ENCODE peak calls at places on chromosomes 16 and 17, in seven cellular contexts. O is AG20443; Y is NCI-H345; L is ACHN; Q is stimulated activated naive B cell treated with anti-CD40 and anti-IgM and Interleukin-4, amounts not matched to agents 10 μg/mL and 1 μg/mL and 100 μg/mL, for 72 hours; F is skeletal muscle cell; I is lung. E is an unnamed sample.

GRCh38 chr17:40347319-40348135 is 17.0 kb downstream of the GJD3 start:
- DNase-seq in Y (no peak), F (no peak), I (no peak), Q (no peak), O (no peak), L (no peak), E (no peak)

GRCh38 chr17:64262422-64263260 is at the start of gene TEX2:
- DNase-seq in Y (peak), O (peak), F (no peak), I (peak), L (peak), Q (peak), E (no peak)

GRCh38 chr16:89261691-89262563 is 44.4 kb downstream of the ZNF778 start:
- DNase-seq in L (peak), F (no peak), I (no peak), Q (no peak), Y (no peak), O (no peak), E (peak)

GRCh38 chr17:77160877-77161530 is 20.2 kb downstream of the SEC14L1 start:
- DNase-seq in O (no peak), L (no peak), Q (no peak), Y (peak), F (no peak), I (no peak), E (no peak)

GRCh38 chr17:21345236-21345635 is 30.9 kb upstream of the KCNJ12 start:
- DNase-seq in Q (no peak), I (no peak), L (no peak), Y (no peak), O (no peak), F (no peak), E (no peak)

GRCh38 chr16:5615868-5616642 is 518.5 kb upstream of the EEF2KMT start:
- DNase-seq in L (peak), Q (no peak), O (peak), F (no peak), Y (peak), I (peak), E (no peak)

GRCh38 chr16:84628226-84628731 is 10.4 kb upstream of the COTL1 start:
- DNase-seq in F (no peak), O (no peak), Q (no peak), L (no peak), Y (no peak), I (no peak), E (no peak)

GRCh38 chr17:36188891-36189306 is 7.7 kb downstream of the CCL3L1 start:
- DNase-seq in Y (no peak), Q (no peak), I (no peak), O (no peak), F (no peak), L (no peak), E (no peak)

GRCh38 chr16:55040366-55041086 is 109.9 kb downstream of the IRX5 start:
- DNase-seq in Q (no peak), Y (no peak), I (no peak), L (no peak), F (no peak), O (no peak), E (no peak)

GRCh38 chr16:4968879-4969278 is 10.7 kb downstream of the SEC14L5 start:
- DNase-seq in L (no peak), Q (no peak), I (no peak), Y (no peak), F (no peak), O (no peak), E (no peak)

GRCh38 chr17:78141437-78142112 is 4.6 kb upstream of the C17orf99 start:
- DNase-seq in Y (no peak), Q (no peak), L (no peak), I (peak), O (no peak), F (no peak), E (no peak)

GRCh38 chr16:87936375-87937230 is at the start of gene CA5A:
- DNase-seq in L (no peak), Q (no peak), I (no peak), O (no peak), Y (no peak), F (no peak), E (no peak)

GRCh38 chr16:77971306-77972131 is 50.8 kb upstream of the CLEC3A start:
- DNase-seq in L (peak), O (peak), Y (peak), F (peak), Q (peak), I (peak), E (peak)

GRCh38 chr16:89149386-89149785 is 22.2 kb upstream of the CDH15 start:
- DNase-seq in I (no peak), O (no peak), Q (no peak), F (no peak), L (peak), Y (no peak), E (no peak)

GRCh38 chr17:8803531-8804416 is 4.6 kb upstream of the MFSD6L start:
- DNase-seq in Y (no peak), F (no peak), L (no peak), I (no peak), O (no peak), Q (no peak), E (no peak)

GRCh38 chr17:10105513-10106001 is 92.8 kb downstream of the GAS7 start:
- DNase-seq in Y (no peak), Q (no peak), F (no peak), O (peak), I (no peak), L (no peak), E (peak)

GRCh38 chr16:15854061-15854460 is 2.8 kb downstream of the MYH11 start:
- DNase-seq in Q (no peak), L (no peak), O (no peak), I (no peak), F (no peak), Y (no peak), E (no peak)

GRCh38 chr17:66301864-66302741 is at the start of gene PRKCA:
- DNase-seq in Q (peak), L (peak), O (peak), F (no peak), Y (peak), I (peak), E (peak)

GRCh38 chr16:30381351-30382041 is 865 bp downstream of the SEPTIN1 start:
- DNase-seq in Q (no peak), I (no peak), Y (no peak), O (no peak), F (no peak), L (no peak), E (no peak)

GRCh38 chr17:69287168-69287567 is 39.8 kb downstream of the ABCA5 start:
- DNase-seq in O (no peak), F (no peak), L (no peak), Y (no peak), I (no peak), Q (no peak), E (peak)

GRCh38 chr17:19533718-19534561 is at the start of gene SLC47A1:
- DNase-seq in F (no peak), O (peak), Y (no peak), I (no peak), Q (peak), L (peak), E (peak)

GRCh38 chr16:85556456-85557082 is 56.6 kb upstream of the GSE1 start:
- DNase-seq in L (peak), I (peak), O (peak), F (no peak), Y (peak), Q (no peak), E (no peak)

GRCh38 chr17:17818088-17818526 is 18.7 kb downstream of the SREBF1 start:
- DNase-seq in Y (no peak), O (peak), L (peak), Q (no peak), I (no peak), F (no peak), E (peak)

GRCh38 chr16:68235882-68236803 is at the start of gene ESRP2:
- DNase-seq in L (peak), Q (peak), I (peak), F (no peak), Y (peak), O (no peak), E (no peak)

GRCh38 chr16:68227183-68227793 is 8.6 kb downstream of the ESRP2 start:
- DNase-seq in I (no peak), Y (no peak), L (no peak), O (no peak), F (no peak), Q (no peak), E (no peak)

GRCh38 chr17:2929881-2930533 is 133.4 kb downstream of the OR1D5 start:
- DNase-seq in F (no peak), O (peak), I (no peak), Q (no peak), L (peak), Y (peak), E (peak)

GRCh38 chr17:351436-351713 is 1.2 kb downstream of the RPH3AL start:
- DNase-seq in Y (no peak), O (no peak), Q (no peak), I (no peak), F (no peak), L (no peak), E (no peak)

GRCh38 chr16:15636392-15636873 is 6.5 kb downstream of the MARF1 start:
- DNase-seq in Q (no peak), I (no peak), L (no peak), Y (no peak), O (no peak), F (no peak), E (no peak)

GRCh38 chr16:24853830-24854229 is 8.1 kb downstream of the SLC5A11 start:
- DNase-seq in Q (no peak), Y (peak), I (no peak), O (peak), L (peak), F (no peak), E (peak)

GRCh38 chr16:87765473-87765775 is 362 bp downstream of the KLHDC4 start:
- DNase-seq in L (peak), I (no peak), Y (no peak), Q (no peak), F (no peak), O (peak), E (no peak)

GRCh38 chr16:9859706-9860105 is 322.5 kb downstream of the GRIN2A start:
- DNase-seq in F (no peak), O (no peak), Y (no peak), I (no peak), Q (no peak), L (no peak), E (no peak)

GRCh38 chr16:54843424-54843750 is 87.3 kb upstream of the IRX5 start:
- DNase-seq in L (no peak), I (no peak), F (no peak), O (no peak), Y (no peak), Q (no peak), E (no peak)

GRCh38 chr17:21210411-21211076 is 3.4 kb downstream of the TMEM11 start:
- DNase-seq in L (no peak), Y (no peak), Q (no peak), F (no peak), I (no peak), O (no peak), E (no peak)

GRCh38 chr17:22507823-22508222 is 815.5 kb downstream of the KCNJ18 start:
- DNase-seq in I (no peak), Y (no peak), Q (no peak), L (peak), F (no peak), O (no peak), E (no peak)

GRCh38 chr17:82374626-82375331 is 3.2 kb downstream of the UTS2R start:
- DNase-seq in L (no peak), I (no peak), Y (no peak), Q (no peak), O (no peak), F (no peak), E (no peak)

GRCh38 chr17:1644493-1645206 is 882 bp downstream of the SCARF1 start:
- DNase-seq in I (no peak), Q (peak), Y (no peak), F (no peak), L (peak), O (peak), E (peak)

GRCh38 chr17:1532836-1533602 is 16.6 kb upstream of the INPP5K start:
- DNase-seq in O (no peak), I (no peak), L (peak), Y (no peak), F (no peak), Q (peak), E (no peak)

GRCh38 chr17:80774643-80775281 is 216.9 kb upstream of the CHMP6 start:
- DNase-seq in I (no peak), L (no peak), Y (peak), Q (no peak), O (no peak), F (no peak), E (no peak)

GRCh38 chr16:55570159-55570558 is 3.7 kb downstream of the CAPNS2 start:
- DNase-seq in F (no peak), L (no peak), O (no peak), Y (no peak), Q (no peak), I (no peak), E (no peak)